ENCODE peak calls at places on chromosomes 5 and 9, in ten cellular contexts. F is activated effector memory CD4-positive, alpha-beta T cell treated with Interleukin-2 at 50 U/mL for 16 hours; Y is A673; E is activated naive CD4-positive, alpha-beta T cell treated with anti-CD3 and anti-CD28 coated beads, Interleukin-2, amount 10 ng/mL, durations not matched to agents 7 days and 5 days; Z is WTC11; P is activated CD4-positive, alpha-beta T cell treated with anti-CD3 and anti-CD28 coated beads for 1 hour; N is amniotic stem cell; G is NCI-H1417; S is activated T-helper 1 cell treated with Interleukin-2 at 50 U/mL for 16 hours; C is small intestine. X is an unnamed sample.

GRCh38 chr9:92728831-92729734 is 35.5 kb downstream of the BICD2 start:
- DNase-seq in C (no peak), N (no peak), E (no peak), Z (no peak), P (no peak), G (no peak), F (no peak), S (no peak), Y (no peak), X (no peak)

GRCh38 chr5:60125636-60126035 is 232.1 kb upstream of the PDE4D start:
- DNase-seq in S (no peak), Y (no peak), C (no peak), G (no peak), P (no peak), E (no peak), F (no peak), Z (no peak), N (no peak), X (no peak)

GRCh38 chr5:164119806-164120440 is 614.5 kb downstream of the MAT2B start:
- DNase-seq in P (no peak), S (no peak), E (no peak), C (no peak), Y (peak; percentile 1), F (no peak), Z (peak; percentile 33), N (no peak), G (no peak), X (no peak)

GRCh38 chr9:40907657-40908624 is 220.5 kb downstream of the FOXD4L6 start:
- DNase-seq in Z (no peak), Y (no peak), N (no peak), E (no peak), G (no peak), C (no peak), F (no peak), S (no peak), P (no peak), X (no peak)

GRCh38 chr5:139422307-139422893 is 16.9 kb downstream of the DNAJC18 start:
- DNase-seq in N (no peak), F (no peak), S (no peak), Y (peak; percentile 77), P (no peak), Z (no peak), C (peak; percentile 73), E (peak; percentile 68), G (peak; percentile 68), X (no peak)

GRCh38 chr5:141597394-141597793 is 21.4 kb downstream of the DIAPH1 start:
- DNase-seq in F (no peak), N (no peak), E (no peak), S (no peak), Y (no peak), G (no peak), C (peak; percentile 25), Z (no peak), P (no peak), X (no peak)

GRCh38 chr5:83925952-83926351 is 205.3 kb upstream of the HAPLN1 start:
- DNase-seq in Z (no peak), C (peak; percentile 13), E (no peak), S (no peak), G (no peak), Y (no peak), P (no peak), F (no peak), N (no peak), X (no peak)

GRCh38 chr9:133527444-133527920 is 2.7 kb upstream of the MYMK start:
- DNase-seq in P (no peak), G (no peak), S (no peak), C (no peak), F (no peak), N (no peak), Y (no peak), E (no peak), Z (peak; percentile 30), X (no peak)

GRCh38 chr5:74393943-74394342 is 246.6 kb downstream of the ENC1 start:
- DNase-seq in F (no peak), N (no peak), S (no peak), Y (no peak), C (no peak), P (no peak), Z (no peak), E (no peak), G (no peak), X (no peak)

GRCh38 chr9:94882953-94883641 is 156.6 kb downstream of the AOPEP start:
- DNase-seq in N (no peak), G (no peak), E (no peak), Y (no peak), Z (no peak), P (no peak), S (no peak), F (no peak), C (no peak), X (no peak)